ENCODE peak calls at places on chromosomes 4 and X, in ten cellular contexts. B is iPS-NIHi11; T is lung; J is central memory CD4-positive, alpha-beta T cell; X is NCI-H69; P is NCI-H1105; C is NAMALWA; R is heart right ventricle; L is GM04504; V is T-helper 1 cell. S is an unnamed sample.

GRCh38 chrX:131235768-131236167 is 53.3 kb downstream of the IGSF1 start:
- DNase-seq in B (no peak), T (no peak), J (no peak), X (no peak), P (no peak), C (no peak), R (no peak), L (no peak), V (no peak), S (no peak)

GRCh38 chr4:61614256-61614655 is 414.1 kb downstream of the ADGRL3 start:
- DNase-seq in B (no peak), T (no peak), J (no peak), X (peak; percentile 3), P (no peak), C (no peak), R (no peak), L (no peak), V (no peak), S (no peak)

GRCh38 chr4:172709376-172709775 is 459.2 kb upstream of the GALNT7 start:
- DNase-seq in B (peak; percentile 42), T (no peak), J (no peak), X (peak; percentile 85), P (peak; percentile 23), C (no peak), R (no peak), L (no peak), V (no peak), S (no peak)

GRCh38 chr4:145083891-145084640 is 13.9 kb downstream of the ANAPC10 start:
- DNase-seq in B (no peak), T (no peak), J (no peak), X (no peak), P (no peak), C (no peak), R (no peak), L (no peak), V (no peak), S (no peak)

GRCh38 chr4:170672571-170672970 is 582.8 kb upstream of the AADAT start:
- DNase-seq in B (no peak), T (no peak), J (no peak), X (no peak), P (no peak), C (no peak), R (no peak), L (no peak), V (no peak), S (no peak)

GRCh38 chrX:119118780-119119395 is 8.7 kb downstream of the KIAA1210 start:
- DNase-seq in B (peak; percentile 67), T (no peak), J (peak; percentile 16), X (peak; percentile 46), P (no peak), C (peak; percentile 78), R (peak; percentile 40), L (peak; percentile 9), V (peak; percentile 33), S (peak; percentile 63)

GRCh38 chrX:46918434-46918833 is 6.2 kb downstream of the JADE3 start:
- DNase-seq in B (no peak), T (no peak), J (no peak), X (no peak), P (no peak), C (no peak), R (no peak), L (no peak), V (no peak), S (no peak)

GRCh38 chrX:154123241-154124219 is 20.5 kb upstream of the OPN1LW start:
- DNase-seq in B (no peak), T (no peak), J (peak; percentile 58), X (no peak), P (no peak), C (no peak), R (peak; percentile 27), L (no peak), V (peak; percentile 63), S (no peak)

GRCh38 chrX:136200466-136200865 is 50.7 kb downstream of the MAP7D3 start:
- DNase-seq in B (peak; percentile 38), T (no peak), J (no peak), X (peak; percentile 13), P (no peak), C (peak; percentile 14), R (no peak), L (no peak), V (peak; percentile 23), S (no peak)

GRCh38 chr4:60923075-60923474 is 277.1 kb upstream of the ADGRL3 start:
- DNase-seq in B (no peak), T (no peak), J (no peak), X (peak; percentile 89), P (no peak), C (no peak), R (no peak), L (no peak), V (no peak), S (no peak)

GRCh38 chr4:180751009-180751408 is 1492.2 kb upstream of the TENM3 start:
- DNase-seq in B (no peak), T (no peak), J (no peak), X (no peak), P (no peak), C (no peak), R (no peak), L (no peak), V (no peak), S (no peak)

GRCh38 chrX:108309144-108309543 is 129.1 kb downstream of the COL4A6 start:
- DNase-seq in B (no peak), T (no peak), J (no peak), X (no peak), P (no peak), C (no peak), R (no peak), L (no peak), V (no peak), S (no peak)

GRCh38 chr4:102574317-102574716 is 73.2 kb downstream of the NFKB1 start:
- DNase-seq in B (no peak), T (no peak), J (no peak), X (no peak), P (no peak), C (no peak), R (no peak), L (no peak), V (no peak), S (no peak)

S was measured in sciatic nerve.